ENCODE peak calls at places on chromosomes 16 and 17, in ten cellular contexts. One of them, this sample, is unnamed. For H3K27me3, the result is how much of the 10 kb centered on the place peaks cover.

GRCh38 chr16:27449434-27450188 is 47.6 kb downstream of the IL21R start:
- DNase-seq in osteoblast: peak
- DNase-seq in mammary epithelial cell: no peak
- DNase-seq in cardiac muscle cell: no peak
- DNase-seq in heart right ventricle: no peak
- DNase-seq in tibial nerve: no peak
- DNase-seq in PC-3: no peak
- DNase-seq in uterus: no peak
- DNase-seq in hepatocyte: no peak
- DNase-seq in breast epithelium: no peak
- DNase-seq in this sample: no peak

GRCh38 chr17:7885357-7886226 is 3.0 kb upstream of the CHD3 start:
- DNase-seq in osteoblast: peak
- DNase-seq in mammary epithelial cell: peak
- DNase-seq in cardiac muscle cell: peak
- DNase-seq in heart right ventricle: peak
- DNase-seq in tibial nerve: peak
- DNase-seq in PC-3: peak
- DNase-seq in uterus: peak
- DNase-seq in hepatocyte: peak
- DNase-seq in breast epithelium: peak
- DNase-seq in this sample: peak

GRCh38 chr16:17606460-17606859 is 135.7 kb upstream of the XYLT1 start:
- DNase-seq in osteoblast: no peak
- DNase-seq in mammary epithelial cell: no peak
- DNase-seq in cardiac muscle cell: no peak
- DNase-seq in heart right ventricle: no peak
- DNase-seq in tibial nerve: no peak
- DNase-seq in PC-3: no peak
- DNase-seq in uterus: no peak
- DNase-seq in hepatocyte: no peak
- DNase-seq in breast epithelium: no peak
- DNase-seq in this sample: no peak

GRCh38 chr17:76397687-76398522 is 13.5 kb downstream of the SPHK1 start:
- DNase-seq in osteoblast: peak
- DNase-seq in mammary epithelial cell: peak
- DNase-seq in cardiac muscle cell: peak
- DNase-seq in heart right ventricle: peak
- DNase-seq in tibial nerve: peak
- DNase-seq in PC-3: peak
- DNase-seq in uterus: peak
- DNase-seq in hepatocyte: peak
- DNase-seq in breast epithelium: peak
- DNase-seq in this sample: peak

GRCh38 chr16:8426569-8426968 is 163.7 kb downstream of the TMEM114 start:
- DNase-seq in osteoblast: no peak
- DNase-seq in mammary epithelial cell: no peak
- DNase-seq in cardiac muscle cell: no peak
- DNase-seq in heart right ventricle: no peak
- DNase-seq in tibial nerve: no peak
- DNase-seq in PC-3: no peak
- DNase-seq in uterus: no peak
- DNase-seq in hepatocyte: no peak
- DNase-seq in breast epithelium: no peak
- DNase-seq in this sample: no peak

GRCh38 chr16:3187798-3188674 is at the start of gene OR1F1:
- DNase-seq in osteoblast: peak
- DNase-seq in mammary epithelial cell: peak
- DNase-seq in cardiac muscle cell: peak
- DNase-seq in heart right ventricle: no peak
- DNase-seq in tibial nerve: no peak
- DNase-seq in PC-3: no peak
- DNase-seq in uterus: no peak
- DNase-seq in hepatocyte: no peak
- DNase-seq in breast epithelium: no peak
- DNase-seq in this sample: no peak

GRCh38 chr17:83097831-83098230 is 18.4 kb downstream of the METRNL start:
- DNase-seq in osteoblast: no peak
- DNase-seq in mammary epithelial cell: no peak
- DNase-seq in cardiac muscle cell: no peak
- DNase-seq in heart right ventricle: no peak
- DNase-seq in tibial nerve: no peak
- DNase-seq in PC-3: no peak
- DNase-seq in uterus: no peak
- DNase-seq in hepatocyte: no peak
- DNase-seq in breast epithelium: no peak
- DNase-seq in this sample: no peak

GRCh38 chr16:26365555-26365954 is 673.8 kb downstream of the HS3ST4 start:
- DNase-seq in osteoblast: no peak
- DNase-seq in mammary epithelial cell: no peak
- DNase-seq in cardiac muscle cell: no peak
- DNase-seq in heart right ventricle: no peak
- DNase-seq in tibial nerve: no peak
- DNase-seq in PC-3: no peak
- DNase-seq in uterus: no peak
- DNase-seq in hepatocyte: no peak
- DNase-seq in breast epithelium: no peak
- DNase-seq in this sample: no peak

GRCh38 chr17:58703137-58703846 is 10.9 kb downstream of the RAD51C start:
- DNase-seq in osteoblast: peak
- DNase-seq in mammary epithelial cell: peak
- DNase-seq in cardiac muscle cell: peak
- DNase-seq in heart right ventricle: no peak
- DNase-seq in tibial nerve: no peak
- DNase-seq in PC-3: peak
- DNase-seq in uterus: no peak
- DNase-seq in hepatocyte: no peak
- DNase-seq in breast epithelium: no peak
- DNase-seq in this sample: no peak

GRCh38 chr17:81821603-81822311 is 11.3 kb downstream of the MCRIP1 start:
- DNase-seq in osteoblast: peak
- DNase-seq in mammary epithelial cell: peak
- DNase-seq in cardiac muscle cell: peak
- DNase-seq in heart right ventricle: peak
- DNase-seq in tibial nerve: peak
- DNase-seq in PC-3: peak
- DNase-seq in uterus: peak
- DNase-seq in hepatocyte: peak
- DNase-seq in breast epithelium: peak
- DNase-seq in this sample: no peak

DNA sequence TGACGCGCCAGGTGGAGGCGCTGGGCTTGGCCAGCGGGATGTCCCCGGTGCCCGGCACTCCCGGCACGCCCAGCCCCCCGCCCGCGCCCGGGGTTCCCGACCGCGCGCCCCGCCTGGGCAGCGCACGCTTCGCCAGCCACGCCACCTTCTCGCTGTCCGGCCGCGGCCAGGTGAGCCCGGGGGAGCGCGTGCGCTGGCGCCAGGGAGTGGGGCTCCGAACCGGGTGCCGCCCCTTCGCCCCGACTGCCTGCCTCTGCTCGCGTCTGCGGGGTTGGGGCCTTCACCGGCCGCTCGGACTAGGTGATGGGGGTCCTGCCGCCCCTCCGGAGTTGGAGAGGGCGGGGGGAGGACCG is 482 bp downstream of the SMTNL2 start:
- DNase-seq in osteoblast: no peak
- DNase-seq in mammary epithelial cell: no peak
- DNase-seq in cardiac muscle cell: no peak
- DNase-seq in heart right ventricle: no peak
- DNase-seq in tibial nerve: no peak
- DNase-seq in PC-3: no peak
- DNase-seq in uterus: no peak
- DNase-seq in hepatocyte: no peak
- DNase-seq in breast epithelium: no peak
- DNase-seq in this sample: no peak
- H3K27me3 ChIP-seq in osteoblast: under half
- H3K27me3 ChIP-seq in mammary epithelial cell: under half
- H3K27me3 ChIP-seq in cardiac muscle cell: under half
- H3K27me3 ChIP-seq in heart right ventricle: under half
- H3K27me3 ChIP-seq in tibial nerve: under half
- H3K27me3 ChIP-seq in PC-3: under half
- H3K27me3 ChIP-seq in uterus: under half
- H3K27me3 ChIP-seq in hepatocyte: under half
- H3K27me3 ChIP-seq in breast epithelium: under half
- H3K27me3 ChIP-seq in this sample: under half

GRCh38 chr16:12060751-12061150 is 84.2 kb downstream of the SNX29 start:
- DNase-seq in osteoblast: no peak
- DNase-seq in mammary epithelial cell: no peak
- DNase-seq in cardiac muscle cell: no peak
- DNase-seq in heart right ventricle: no peak
- DNase-seq in tibial nerve: no peak
- DNase-seq in PC-3: no peak
- DNase-seq in uterus: no peak
- DNase-seq in hepatocyte: no peak
- DNase-seq in breast epithelium: no peak
- DNase-seq in this sample: no peak

GRCh38 chr16:12054868-12055267 is 78.3 kb downstream of the SNX29 start:
- DNase-seq in osteoblast: no peak
- DNase-seq in mammary epithelial cell: no peak
- DNase-seq in cardiac muscle cell: no peak
- DNase-seq in heart right ventricle: no peak
- DNase-seq in tibial nerve: no peak
- DNase-seq in PC-3: no peak
- DNase-seq in uterus: no peak
- DNase-seq in hepatocyte: no peak
- DNase-seq in breast epithelium: no peak
- DNase-seq in this sample: no peak

GRCh38 chr16:12054396-12054795 is 77.9 kb downstream of the SNX29 start:
- DNase-seq in osteoblast: no peak
- DNase-seq in mammary epithelial cell: no peak
- DNase-seq in cardiac muscle cell: no peak
- DNase-seq in heart right ventricle: no peak
- DNase-seq in tibial nerve: no peak
- DNase-seq in PC-3: no peak
- DNase-seq in uterus: no peak
- DNase-seq in hepatocyte: no peak
- DNase-seq in breast epithelium: no peak
- DNase-seq in this sample: no peak

GRCh38 chr16:12059216-12059769 is 82.8 kb downstream of the SNX29 start:
- DNase-seq in osteoblast: no peak
- DNase-seq in mammary epithelial cell: no peak
- DNase-seq in cardiac muscle cell: no peak
- DNase-seq in heart right ventricle: peak
- DNase-seq in tibial nerve: no peak
- DNase-seq in PC-3: no peak
- DNase-seq in uterus: no peak
- DNase-seq in hepatocyte: no peak
- DNase-seq in breast epithelium: no peak
- DNase-seq in this sample: no peak

DNA sequence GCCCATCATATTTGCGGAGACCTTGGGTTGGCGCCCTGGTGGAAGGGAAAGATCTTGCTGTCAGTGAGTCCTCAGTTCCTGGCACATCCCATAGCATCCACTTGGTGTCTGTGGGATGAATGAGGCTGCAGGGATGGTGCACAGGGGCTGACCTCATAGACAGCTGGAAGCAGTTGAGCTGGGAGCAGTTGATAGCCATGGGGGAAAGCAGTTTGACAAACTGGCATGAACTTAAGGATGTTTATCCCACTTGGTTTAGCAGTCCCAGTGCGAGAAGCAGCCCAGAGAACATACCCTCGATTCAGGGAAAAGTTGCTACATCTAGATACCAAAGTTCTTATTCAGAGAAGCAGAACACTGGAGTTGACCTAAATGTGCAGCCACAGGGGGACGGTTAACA is 80.7 kb downstream of the SNX29 start:
- DNase-seq in osteoblast: peak
- DNase-seq in mammary epithelial cell: no peak
- DNase-seq in cardiac muscle cell: peak
- DNase-seq in heart right ventricle: no peak
- DNase-seq in tibial nerve: no peak
- DNase-seq in PC-3: no peak
- DNase-seq in uterus: no peak
- DNase-seq in hepatocyte: peak
- DNase-seq in breast epithelium: no peak
- DNase-seq in this sample: no peak
- TF ChIP-seq CTCF in osteoblast: peak
- TF ChIP-seq CTCF in mammary epithelial cell: no peak
- TF ChIP-seq CTCF in cardiac muscle cell: no peak
- TF ChIP-seq CTCF in heart right ventricle: no peak
- TF ChIP-seq CTCF in tibial nerve: no peak
- TF ChIP-seq CTCF in PC-3: no peak
- TF ChIP-seq CTCF in uterus: no peak
- TF ChIP-seq CTCF in hepatocyte: no peak
- TF ChIP-seq CTCF in breast epithelium: no peak
- TF ChIP-seq CTCF in this sample: no peak

GRCh38 chr17:59791603-59792457 is 84.4 kb downstream of the VMP1 start:
- DNase-seq in osteoblast: no peak
- DNase-seq in mammary epithelial cell: no peak
- DNase-seq in cardiac muscle cell: peak
- DNase-seq in heart right ventricle: no peak
- DNase-seq in tibial nerve: no peak
- DNase-seq in PC-3: no peak
- DNase-seq in uterus: no peak
- DNase-seq in hepatocyte: no peak
- DNase-seq in breast epithelium: no peak
- DNase-seq in this sample: no peak
- H3K27ac ChIP-seq in osteoblast: peak
- H3K27ac ChIP-seq in mammary epithelial cell: no peak
- H3K27ac ChIP-seq in cardiac muscle cell: no peak
- H3K27ac ChIP-seq in heart right ventricle: no peak
- H3K27ac ChIP-seq in tibial nerve: peak
- H3K27ac ChIP-seq in PC-3: no peak
- H3K27ac ChIP-seq in uterus: no peak
- H3K27ac ChIP-seq in hepatocyte: peak
- H3K27ac ChIP-seq in breast epithelium: no peak
- H3K27ac ChIP-seq in this sample: no peak

GRCh38 chr16:86432048-86432447 is 78.3 kb upstream of the FOXF1 start:
- DNase-seq in osteoblast: no peak
- DNase-seq in mammary epithelial cell: no peak
- DNase-seq in cardiac muscle cell: no peak
- DNase-seq in heart right ventricle: no peak
- DNase-seq in tibial nerve: no peak
- DNase-seq in PC-3: no peak
- DNase-seq in uterus: no peak
- DNase-seq in hepatocyte: no peak
- DNase-seq in breast epithelium: no peak
- DNase-seq in this sample: no peak
- H3K27me3 ChIP-seq in osteoblast: under half
- H3K27me3 ChIP-seq in mammary epithelial cell: under half
- H3K27me3 ChIP-seq in cardiac muscle cell: under half
- H3K27me3 ChIP-seq in heart right ventricle: under half
- H3K27me3 ChIP-seq in tibial nerve: under half
- H3K27me3 ChIP-seq in PC-3: half or more
- H3K27me3 ChIP-seq in uterus: under half
- H3K27me3 ChIP-seq in hepatocyte: under half
- H3K27me3 ChIP-seq in breast epithelium: half or more
- H3K27me3 ChIP-seq in this sample: under half